ENCODE peak calls at places on chromosomes 1 and 21, in five cellular contexts. S is HCT116, C is sigmoid colon, M is endothelial cell of umbilical vein, B is SK-N-SH. U is an unnamed sample.

GRCh38 chr1:98035587-98035986 is 114.8 kb upstream of the DPYD start:
- DNase-seq in S (no peak), C (no peak), M (no peak), B (no peak), U (no peak)

GRCh38 chr1:107061886-107062285 is 5.4 kb downstream of the PRMT6 start:
- DNase-seq in S (no peak), C (no peak), M (no peak), B (no peak), U (no peak)

GRCh38 chr21:42653492-42654061 is at the start of gene PDE9A:
- DNase-seq in S (no peak), C (no peak), M (no peak), B (peak), U (no peak)

GRCh38 chr21:20570824-20571232 is 427.4 kb upstream of the NCAM2 start:
- DNase-seq in S (no peak), C (no peak), M (no peak), B (no peak), U (no peak)

GRCh38 chr1:54177726-54178125 is 22.1 kb downstream of the CYB5RL start:
- DNase-seq in S (no peak), C (no peak), M (no peak), B (no peak), U (no peak)

GRCh38 chr1:114345930-114346479 is 165.0 kb downstream of the TRIM33 start:
- DNase-seq in S (no peak), C (peak), M (peak), B (peak), U (no peak)

GRCh38 chr1:89850844-89851410 is 30.1 kb downstream of the LRRC8D start:
- DNase-seq in S (no peak), C (no peak), M (no peak), B (no peak), U (no peak)

GRCh38 chr1:116686723-116687368 is 19.3 kb upstream of the IGSF3 start:
- DNase-seq in S (no peak), C (no peak), M (no peak), B (no peak), U (no peak)

GRCh38 chr1:151839457-151840409 is at the start of gene C2CD4D:
- DNase-seq in S (peak), C (no peak), M (no peak), B (no peak), U (no peak)

GRCh38 chr1:74407902-74408301 is 104.5 kb downstream of the LRRC53 start:
- DNase-seq in S (no peak), C (no peak), M (no peak), B (no peak), U (no peak)

GRCh38 chr1:226123591-226124471 is 61.3 kb downstream of the H3-3A start:
- DNase-seq in S (no peak), C (peak), M (no peak), B (peak), U (no peak)

GRCh38 chr21:42513985-42514882 is 582 bp downstream of the SLC37A1 start:
- DNase-seq in S (no peak), C (peak), M (peak), B (peak), U (peak)

GRCh38 chr1:112614460-112615065 is 4.4 kb downstream of the ST7L start:
- DNase-seq in S (no peak), C (no peak), M (peak), B (peak), U (peak)

GRCh38 chr1:230866171-230866811 is 2.0 kb downstream of the C1orf198 start:
- DNase-seq in S (no peak), C (no peak), M (peak), B (no peak), U (no peak)
- TF ChIP-seq POLR2AphosphoS5 in S (no peak), C (peak), M (no peak), B (no peak), U (no peak)

GRCh38 chr1:156114919-156115513 is 505 bp downstream of the LMNA start:
- DNase-seq in S (no peak), C (no peak), M (peak), B (peak), U (no peak)

GRCh38 chr1:156111355-156111962 is 3.1 kb upstream of the LMNA start:
- DNase-seq in S (no peak), C (no peak), M (no peak), B (no peak), U (no peak)

GRCh38 chr1:156114101-156114918 is at the start of gene LMNA:
- DNase-seq in S (peak), C (peak), M (peak), B (peak), U (peak)

GRCh38 chr1:156112276-156113137 is 2.0 kb upstream of the LMNA start:
- DNase-seq in S (no peak), C (peak), M (no peak), B (no peak), U (no peak)

DNA sequence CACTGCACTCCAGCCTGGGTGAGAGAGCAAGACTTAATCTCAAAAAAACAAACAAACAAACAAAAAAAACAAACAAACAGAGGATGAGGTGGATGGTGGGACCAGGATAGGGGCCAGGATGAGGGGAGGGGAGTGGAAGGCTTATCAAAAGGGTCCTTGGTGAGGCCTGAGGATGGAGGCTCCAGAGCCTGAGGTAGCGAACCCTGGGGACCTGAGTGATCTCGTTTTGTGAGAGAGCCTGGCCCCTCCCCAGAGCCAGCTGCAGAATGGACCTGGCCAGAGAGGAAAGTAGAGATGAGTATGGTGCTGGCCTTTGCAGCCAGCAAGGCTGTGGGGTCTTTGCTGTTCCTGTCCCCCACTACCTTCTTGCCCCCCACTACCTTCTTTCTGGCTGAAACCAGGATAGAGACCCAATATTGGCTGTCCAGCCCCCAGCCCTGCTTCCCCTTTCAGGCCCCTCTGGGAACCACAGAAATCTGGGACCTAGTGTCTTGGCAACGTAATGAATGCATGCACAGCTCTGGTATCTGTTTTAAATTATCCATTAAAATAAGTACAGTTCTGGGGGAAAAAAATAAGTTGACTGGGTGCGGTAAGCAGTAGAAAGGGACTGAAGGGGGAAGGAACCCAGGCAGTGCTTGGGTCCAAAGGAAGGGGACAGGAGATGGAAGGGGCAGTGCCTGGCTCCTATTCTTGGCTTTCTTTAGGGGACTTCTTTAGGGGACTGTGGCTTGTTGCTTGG is 1.1 kb upstream of the LMNA start:
- DNase-seq in S (no peak), C (no peak), M (no peak), B (peak), U (no peak)
- TF ChIP-seq CTCF in S (no peak), C (no peak), M (no peak), B (no peak), U (no peak)

DNA sequence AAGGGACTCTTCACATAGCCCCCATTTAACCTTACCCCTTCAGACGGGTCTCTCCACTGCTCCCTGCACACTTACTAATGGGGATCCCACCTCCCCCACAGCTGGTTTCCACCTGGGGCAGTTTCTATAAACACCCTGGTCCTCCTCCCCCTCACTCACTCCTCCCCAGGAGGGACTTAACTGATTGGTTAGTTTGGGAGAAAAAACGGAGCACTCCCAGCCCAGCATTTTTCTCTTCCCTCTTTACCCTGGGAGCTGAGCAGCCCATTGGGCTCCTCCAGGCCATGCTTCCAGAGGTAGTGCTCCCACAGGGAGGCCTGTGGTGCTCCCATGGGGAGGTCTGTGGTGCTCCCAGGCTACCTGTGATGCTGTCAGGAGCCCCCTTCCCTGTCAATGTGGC is 93.7 kb downstream of the MIS18A start:
- DNase-seq in S (no peak), C (no peak), M (no peak), B (no peak), U (no peak)
- TF ChIP-seq POLR2AphosphoS5 in S (no peak), C (no peak), M (no peak), B (no peak), U (no peak)

GRCh38 chr1:4778056-4778455 is 123.6 kb downstream of the AJAP1 start:
- DNase-seq in S (no peak), C (no peak), M (no peak), B (peak), U (no peak)
- TF ChIP-seq CTCF in S (peak), C (no peak), M (no peak), B (no peak), U (no peak)

DNA sequence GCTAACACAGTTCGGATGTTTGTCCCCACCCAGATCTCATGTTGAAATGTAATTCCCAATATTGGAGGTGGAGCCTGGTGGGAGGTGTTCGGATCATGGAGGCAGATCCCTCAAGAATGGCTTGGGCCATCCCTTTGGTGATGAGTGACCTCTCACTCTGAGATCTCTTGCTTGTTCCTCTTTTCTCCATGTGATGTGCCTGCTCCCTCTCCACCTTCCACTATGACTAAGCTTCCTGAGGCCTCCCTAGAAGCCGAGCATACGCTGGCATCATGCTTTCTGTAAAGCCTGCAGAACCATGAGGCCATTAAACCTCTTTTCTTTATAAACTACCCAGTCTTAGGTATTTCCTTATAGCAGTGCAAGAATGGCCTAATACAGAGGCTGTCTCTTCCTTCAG is 8.1 kb upstream of the PLA2G5 start:
- DNase-seq in S (no peak), C (no peak), M (no peak), B (no peak), U (no peak)
- TF ChIP-seq POLR2AphosphoS5 in S (no peak), C (no peak), M (no peak), B (no peak), U (no peak)

DNA sequence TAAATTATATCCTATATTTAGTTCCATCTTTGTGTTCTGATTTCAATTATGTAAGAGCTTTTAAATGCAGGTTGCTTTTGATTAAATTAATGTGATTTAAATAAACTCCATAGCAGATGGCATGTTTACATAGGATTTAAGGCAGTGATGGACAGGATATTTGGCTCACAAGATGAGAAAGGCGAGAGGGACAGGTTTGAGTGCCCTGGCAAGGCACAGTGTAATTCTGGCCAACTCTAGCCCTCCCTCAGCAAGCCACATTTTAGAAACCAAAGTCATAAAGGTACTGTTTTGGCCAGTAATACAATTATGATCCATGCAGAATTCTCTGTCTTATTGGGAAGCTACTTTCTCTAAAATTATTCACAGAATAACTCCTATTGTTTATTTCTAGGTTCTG is 50.6 kb upstream of the C1orf146 start:
- DNase-seq in S (no peak), C (no peak), M (no peak), B (no peak), U (no peak)
- TF ChIP-seq CTCF in S (no peak), C (no peak), M (no peak), B (no peak), U (no peak)

GRCh38 chr1:80594013-80594412 is 1206.7 kb upstream of the ADGRL2 start:
- DNase-seq in S (no peak), C (no peak), M (no peak), B (no peak), U (no peak)
- TF ChIP-seq POLR2AphosphoS5 in S (no peak), C (no peak), M (no peak), B (no peak), U (no peak)